ENCODE peak calls at places on chromosomes 4 and X, in nine cellular contexts. V, L, X, P, Y, B, I, E and H are unnamed samples.

GRCh38 chr4:73661646-73662119 is 41.4 kb upstream of the RASSF6 start:
- DNase-seq in V (no peak), L (peak; percentile 96), X (peak; percentile 97), P (no peak), Y (no peak), B (peak; percentile 96), I (peak; percentile 94), E (no peak), H (no peak)

GRCh38 chr4:4659871-4660651 is 118.2 kb upstream of the STX18 start:
- DNase-seq in V (no peak), L (peak; percentile 89), X (peak; percentile 86), P (no peak), Y (no peak), B (peak; percentile 65), I (peak; percentile 83), E (no peak), H (no peak)

GRCh38 chr4:27010334-27010940 is 149.8 kb downstream of the STIM2 start:
- DNase-seq in V (peak; percentile 44), L (peak; percentile 79), X (peak; percentile 42), P (peak; percentile 53), Y (no peak), B (no peak), I (peak; percentile 55), E (peak; percentile 77), H (no peak)

GRCh38 chr4:110840221-110840654 is 217.4 kb upstream of the PITX2 start:
- DNase-seq in V (no peak), L (peak; percentile 47), X (peak; percentile 31), P (no peak), Y (no peak), B (peak; percentile 29), I (no peak), E (no peak), H (no peak)

GRCh38 chrX:40153335-40154221 is 55.8 kb upstream of the BCOR start:
- DNase-seq in V (no peak), L (peak; percentile 56), X (no peak), P (peak; percentile 65), Y (peak; percentile 86), B (no peak), I (no peak), E (peak; percentile 88), H (no peak)

GRCh38 chr4:160414516-160414915 is 1311.6 kb downstream of the RAPGEF2 start:
- DNase-seq in V (no peak), L (no peak), X (no peak), P (no peak), Y (no peak), B (no peak), I (no peak), E (no peak), H (no peak)

GRCh38 chr4:18512718-18513117 is 491.2 kb upstream of the LCORL start:
- DNase-seq in V (no peak), L (no peak), X (no peak), P (no peak), Y (no peak), B (no peak), I (no peak), E (no peak), H (no peak)

GRCh38 chr4:54165438-54165837 is 63.7 kb upstream of the PDGFRA start:
- DNase-seq in V (no peak), L (peak; percentile 92), X (peak; percentile 87), P (no peak), Y (no peak), B (peak; percentile 88), I (peak; percentile 81), E (no peak), H (no peak)

GRCh38 chrX:103002576-103002975 is 61.4 kb downstream of the BEX1 start:
- DNase-seq in V (no peak), L (peak; percentile 6), X (no peak), P (no peak), Y (no peak), B (no peak), I (no peak), E (no peak), H (no peak)

GRCh38 chr4:26858035-26858918 is 2.4 kb upstream of the STIM2 start:
- DNase-seq in V (no peak), L (no peak), X (no peak), P (no peak), Y (no peak), B (no peak), I (no peak), E (no peak), H (no peak)

GRCh38 chrX:56248492-56248891 is 16.3 kb downstream of the KLF8 start:
- DNase-seq in V (peak; percentile 25), L (peak; percentile 64), X (no peak), P (peak; percentile 47), Y (no peak), B (peak; percentile 1), I (peak; percentile 39), E (no peak), H (no peak)

GRCh38 chr4:103137446-103137827 is 37.8 kb upstream of the BDH2 start:
- DNase-seq in V (no peak), L (no peak), X (peak; percentile 27), P (no peak), Y (no peak), B (no peak), I (peak; percentile 84), E (no peak), H (no peak)

GRCh38 chrX:64230123-64230970 is at the start of gene ASB12:
- DNase-seq in V (no peak), L (no peak), X (no peak), P (no peak), Y (no peak), B (no peak), I (no peak), E (no peak), H (no peak)

GRCh38 chr4:185847352-185848078 is 35.5 kb upstream of the SORBS2 start:
- DNase-seq in V (no peak), L (peak; percentile 76), X (peak; percentile 84), P (no peak), Y (no peak), B (peak; percentile 93), I (peak; percentile 92), E (no peak), H (no peak)

GRCh38 chrX:123878177-123878576 is 18.3 kb downstream of the XIAP start:
- DNase-seq in V (no peak), L (peak; percentile 32), X (no peak), P (no peak), Y (no peak), B (no peak), I (no peak), E (no peak), H (no peak)

GRCh38 chr4:131613824-131614216 is 1535.3 kb upstream of the PCDH10 start:
- DNase-seq in V (no peak), L (no peak), X (no peak), P (no peak), Y (no peak), B (no peak), I (no peak), E (no peak), H (no peak)

GRCh38 chr4:154744341-154744948 is 645 bp downstream of the LRAT start:
- DNase-seq in V (no peak), L (no peak), X (no peak), P (no peak), Y (peak; percentile 52), B (no peak), I (no peak), E (no peak), H (no peak)

GRCh38 chr4:140099993-140100392 is 54.0 kb downstream of the MAML3 start:
- DNase-seq in V (no peak), L (no peak), X (no peak), P (peak; percentile 55), Y (peak; percentile 80), B (no peak), I (no peak), E (peak; percentile 77), H (no peak)

GRCh38 chr4:8394125-8394524 is 46.4 kb downstream of the ACOX3 start:
- DNase-seq in V (no peak), L (peak; percentile 83), X (peak; percentile 52), P (no peak), Y (peak; percentile 49), B (peak; percentile 80), I (no peak), E (no peak), H (no peak)

GRCh38 chrX:152735101-152735500 is 1.5 kb downstream of the MAGEA12 start:
- DNase-seq in V (no peak), L (no peak), X (no peak), P (no peak), Y (no peak), B (no peak), I (no peak), E (no peak), H (no peak)

GRCh38 chr4:156672492-156672891 is 299.1 kb downstream of the PDGFC start:
- DNase-seq in V (no peak), L (peak; percentile 4), X (peak; percentile 41), P (no peak), Y (no peak), B (no peak), I (no peak), E (no peak), H (no peak)
- H3K4me3 ChIP-seq in V (no peak overlapping the region), L (no peak overlapping the region), X (no peak overlapping the region), P (no peak overlapping the region), Y (no peak overlapping the region), B (no peak overlapping the region), I (no peak overlapping the region), E (no peak overlapping the region), H (no peak overlapping the region)

GRCh38 chrX:13043938-13044337 is 482 bp downstream of the FAM9C start:
- DNase-seq in V (no peak), L (no peak), X (no peak), P (no peak), Y (peak; percentile 34), B (no peak), I (no peak), E (no peak), H (no peak)
- H3K4me3 ChIP-seq in V (no peak overlapping the region), L (no peak overlapping the region), X (no peak overlapping the region), P (no peak overlapping the region), Y (no peak overlapping the region), B (no peak overlapping the region), I (no peak overlapping the region), E (no peak overlapping the region), H (no peak overlapping the region)

DNA sequence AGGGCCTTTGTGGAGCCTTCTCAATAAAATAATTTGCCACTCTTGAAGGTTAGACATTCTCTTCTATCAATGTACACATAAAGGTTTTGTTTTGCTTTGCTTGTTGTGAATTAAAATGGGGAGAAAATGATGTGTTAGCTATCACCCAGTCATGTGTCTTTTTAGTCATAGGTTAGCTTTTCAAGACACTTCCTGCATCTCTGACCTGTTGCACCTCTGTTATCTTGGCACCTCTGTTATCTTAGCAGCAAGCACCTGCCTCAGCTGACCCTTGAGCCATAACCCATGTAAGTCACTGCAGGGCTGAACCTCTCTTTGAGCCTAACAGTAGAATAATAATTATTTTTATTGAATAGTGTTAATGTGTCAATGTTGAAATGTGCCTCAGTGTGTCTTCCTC is 1.0 kb downstream of the TMEM144 start:
- DNase-seq in V (no peak), L (no peak), X (no peak), P (no peak), Y (no peak), B (no peak), I (peak; percentile 32), E (no peak), H (no peak)
- H3K4me3 ChIP-seq in V (peak overlapping the region; percentile 37), L (peak overlapping the region; percentile 46), X (peak overlapping the region; percentile 69), P (peak overlapping the region; percentile 49), Y (peak overlapping the region; percentile 32), B (peak overlapping the region; percentile 48), I (no peak overlapping the region), E (no peak overlapping the region), H (peak overlapping the region; percentile 65)

DNA sequence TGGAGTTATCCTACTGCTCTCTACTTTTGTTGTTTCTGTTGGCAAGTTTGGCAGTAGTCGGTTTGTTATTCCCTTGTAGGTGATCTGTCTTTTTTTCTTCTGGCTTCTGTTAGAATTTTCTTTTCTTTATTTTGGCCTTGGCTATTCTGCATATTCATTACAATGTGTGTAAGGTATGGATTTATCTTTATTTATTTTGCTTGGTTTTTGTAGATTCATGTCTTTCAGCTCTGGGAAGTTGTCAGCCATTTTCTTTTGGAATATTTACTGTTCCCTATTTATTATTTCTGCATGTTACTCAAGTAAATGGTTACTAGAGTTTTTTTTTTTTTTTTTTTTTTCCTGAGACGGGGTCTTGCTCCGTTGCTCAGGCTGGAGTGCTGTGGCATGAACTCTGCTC is 12.6 kb downstream of the ADD1 start:
- DNase-seq in V (no peak), L (no peak), X (no peak), P (no peak), Y (no peak), B (no peak), I (no peak), E (no peak), H (no peak)
- H3K4me3 ChIP-seq in V (no peak overlapping the region), L (no peak overlapping the region), X (no peak overlapping the region), P (no peak overlapping the region), Y (no peak overlapping the region), B (no peak overlapping the region), I (no peak overlapping the region), E (no peak overlapping the region), H (no peak overlapping the region)